ENCODE peak calls at places on chromosomes 1 and 21, in nine cellular contexts. One of them, this sample, is unnamed.

GRCh38 chr21:39348040-39348354 is 891 bp downstream of the HMGN1 start:
- DNase-seq in C1 segment of cervical spinal cord: no peak
- DNase-seq in NCI-H524: peak
- DNase-seq in activated naive CD4-positive, alpha-beta T cell treated with anti-CD3 and anti-CD28 coated beads, Interleukin-2, amount 50 U/mL, for 16 hours: no peak
- DNase-seq in activated CD4-positive, alpha-beta T cell treated with anti-CD3 and anti-CD28 coated beads, Interleukin-2, amount 10 ng/mL, durations not matched to agents 7 days and 5 days: no peak
- DNase-seq in stimulated activated CD4-positive, alpha-beta T cell treated with anti-CD3 and anti-CD28 coated beads, Interleukin-4, amount 100 ng/mL, for 1 hour: no peak
- DNase-seq in A172: peak
- DNase-seq in esophagus muscularis mucosa: no peak
- DNase-seq in T-helper 1 cell: no peak
- DNase-seq in this sample: no peak

GRCh38 chr1:92485374-92486250 is 1.1 kb downstream of the GFI1 start:
- DNase-seq in C1 segment of cervical spinal cord: no peak
- DNase-seq in activated naive CD4-positive, alpha-beta T cell treated with anti-CD3 and anti-CD28 coated beads, Interleukin-2, amount 50 U/mL, for 16 hours: peak
- DNase-seq in NCI-H524: peak
- DNase-seq in activated CD4-positive, alpha-beta T cell treated with anti-CD3 and anti-CD28 coated beads, Interleukin-2, amount 10 ng/mL, durations not matched to agents 7 days and 5 days: peak
- DNase-seq in A172: no peak
- DNase-seq in stimulated activated CD4-positive, alpha-beta T cell treated with anti-CD3 and anti-CD28 coated beads, Interleukin-4, amount 100 ng/mL, for 1 hour: peak
- DNase-seq in esophagus muscularis mucosa: no peak
- DNase-seq in T-helper 1 cell: peak
- DNase-seq in this sample: no peak

GRCh38 chr1:181033128-181033798 is 520 bp upstream of the MR1 start:
- DNase-seq in T-helper 1 cell: peak
- DNase-seq in stimulated activated CD4-positive, alpha-beta T cell treated with anti-CD3 and anti-CD28 coated beads, Interleukin-4, amount 100 ng/mL, for 1 hour: peak
- DNase-seq in A172: no peak
- DNase-seq in NCI-H524: no peak
- DNase-seq in activated naive CD4-positive, alpha-beta T cell treated with anti-CD3 and anti-CD28 coated beads, Interleukin-2, amount 50 U/mL, for 16 hours: no peak
- DNase-seq in esophagus muscularis mucosa: no peak
- DNase-seq in C1 segment of cervical spinal cord: no peak
- DNase-seq in activated CD4-positive, alpha-beta T cell treated with anti-CD3 and anti-CD28 coated beads, Interleukin-2, amount 10 ng/mL, durations not matched to agents 7 days and 5 days: peak
- DNase-seq in this sample: no peak

GRCh38 chr1:153985341-153985912 is 712 bp downstream of the RAB13 start:
- DNase-seq in T-helper 1 cell: no peak
- DNase-seq in C1 segment of cervical spinal cord: no peak
- DNase-seq in A172: peak
- DNase-seq in stimulated activated CD4-positive, alpha-beta T cell treated with anti-CD3 and anti-CD28 coated beads, Interleukin-4, amount 100 ng/mL, for 1 hour: peak
- DNase-seq in esophagus muscularis mucosa: no peak
- DNase-seq in NCI-H524: no peak
- DNase-seq in activated CD4-positive, alpha-beta T cell treated with anti-CD3 and anti-CD28 coated beads, Interleukin-2, amount 10 ng/mL, durations not matched to agents 7 days and 5 days: no peak
- DNase-seq in activated naive CD4-positive, alpha-beta T cell treated with anti-CD3 and anti-CD28 coated beads, Interleukin-2, amount 50 U/mL, for 16 hours: peak
- DNase-seq in this sample: peak

GRCh38 chr1:187091666-187092065 is 262.9 kb downstream of the PLA2G4A start:
- DNase-seq in T-helper 1 cell: no peak
- DNase-seq in A172: peak
- DNase-seq in activated CD4-positive, alpha-beta T cell treated with anti-CD3 and anti-CD28 coated beads, Interleukin-2, amount 10 ng/mL, durations not matched to agents 7 days and 5 days: no peak
- DNase-seq in esophagus muscularis mucosa: no peak
- DNase-seq in NCI-H524: no peak
- DNase-seq in C1 segment of cervical spinal cord: no peak
- DNase-seq in activated naive CD4-positive, alpha-beta T cell treated with anti-CD3 and anti-CD28 coated beads, Interleukin-2, amount 50 U/mL, for 16 hours: no peak
- DNase-seq in stimulated activated CD4-positive, alpha-beta T cell treated with anti-CD3 and anti-CD28 coated beads, Interleukin-4, amount 100 ng/mL, for 1 hour: no peak
- DNase-seq in this sample: peak

GRCh38 chr1:212012034-212012740 is 23.2 kb downstream of the INTS7 start:
- DNase-seq in activated naive CD4-positive, alpha-beta T cell treated with anti-CD3 and anti-CD28 coated beads, Interleukin-2, amount 50 U/mL, for 16 hours: peak
- DNase-seq in T-helper 1 cell: peak
- DNase-seq in A172: peak
- DNase-seq in esophagus muscularis mucosa: no peak
- DNase-seq in stimulated activated CD4-positive, alpha-beta T cell treated with anti-CD3 and anti-CD28 coated beads, Interleukin-4, amount 100 ng/mL, for 1 hour: peak
- DNase-seq in NCI-H524: peak
- DNase-seq in activated CD4-positive, alpha-beta T cell treated with anti-CD3 and anti-CD28 coated beads, Interleukin-2, amount 10 ng/mL, durations not matched to agents 7 days and 5 days: peak
- DNase-seq in C1 segment of cervical spinal cord: no peak
- DNase-seq in this sample: peak

GRCh38 chr1:5913078-5913845 is 79.0 kb downstream of the NPHP4 start:
- DNase-seq in T-helper 1 cell: no peak
- DNase-seq in activated naive CD4-positive, alpha-beta T cell treated with anti-CD3 and anti-CD28 coated beads, Interleukin-2, amount 50 U/mL, for 16 hours: no peak
- DNase-seq in NCI-H524: no peak
- DNase-seq in activated CD4-positive, alpha-beta T cell treated with anti-CD3 and anti-CD28 coated beads, Interleukin-2, amount 10 ng/mL, durations not matched to agents 7 days and 5 days: no peak
- DNase-seq in A172: no peak
- DNase-seq in esophagus muscularis mucosa: no peak
- DNase-seq in stimulated activated CD4-positive, alpha-beta T cell treated with anti-CD3 and anti-CD28 coated beads, Interleukin-4, amount 100 ng/mL, for 1 hour: no peak
- DNase-seq in C1 segment of cervical spinal cord: no peak
- DNase-seq in this sample: no peak

GRCh38 chr1:15214507-15214906 is 32.5 kb upstream of the FHAD1 start:
- DNase-seq in esophagus muscularis mucosa: no peak
- DNase-seq in activated naive CD4-positive, alpha-beta T cell treated with anti-CD3 and anti-CD28 coated beads, Interleukin-2, amount 50 U/mL, for 16 hours: no peak
- DNase-seq in T-helper 1 cell: no peak
- DNase-seq in C1 segment of cervical spinal cord: no peak
- DNase-seq in activated CD4-positive, alpha-beta T cell treated with anti-CD3 and anti-CD28 coated beads, Interleukin-2, amount 10 ng/mL, durations not matched to agents 7 days and 5 days: no peak
- DNase-seq in NCI-H524: no peak
- DNase-seq in stimulated activated CD4-positive, alpha-beta T cell treated with anti-CD3 and anti-CD28 coated beads, Interleukin-4, amount 100 ng/mL, for 1 hour: no peak
- DNase-seq in A172: no peak
- DNase-seq in this sample: no peak

GRCh38 chr21:43842742-43843141 is 22.3 kb upstream of the AGPAT3 start:
- DNase-seq in T-helper 1 cell: peak
- DNase-seq in NCI-H524: no peak
- DNase-seq in A172: no peak
- DNase-seq in C1 segment of cervical spinal cord: no peak
- DNase-seq in stimulated activated CD4-positive, alpha-beta T cell treated with anti-CD3 and anti-CD28 coated beads, Interleukin-4, amount 100 ng/mL, for 1 hour: no peak
- DNase-seq in activated CD4-positive, alpha-beta T cell treated with anti-CD3 and anti-CD28 coated beads, Interleukin-2, amount 10 ng/mL, durations not matched to agents 7 days and 5 days: no peak
- DNase-seq in activated naive CD4-positive, alpha-beta T cell treated with anti-CD3 and anti-CD28 coated beads, Interleukin-2, amount 50 U/mL, for 16 hours: no peak
- DNase-seq in esophagus muscularis mucosa: no peak
- DNase-seq in this sample: no peak

GRCh38 chr1:79353224-79353623 is 346.7 kb upstream of the ADGRL4 start:
- DNase-seq in esophagus muscularis mucosa: no peak
- DNase-seq in activated CD4-positive, alpha-beta T cell treated with anti-CD3 and anti-CD28 coated beads, Interleukin-2, amount 10 ng/mL, durations not matched to agents 7 days and 5 days: peak
- DNase-seq in stimulated activated CD4-positive, alpha-beta T cell treated with anti-CD3 and anti-CD28 coated beads, Interleukin-4, amount 100 ng/mL, for 1 hour: no peak
- DNase-seq in C1 segment of cervical spinal cord: no peak
- DNase-seq in T-helper 1 cell: no peak
- DNase-seq in A172: peak
- DNase-seq in NCI-H524: peak
- DNase-seq in activated naive CD4-positive, alpha-beta T cell treated with anti-CD3 and anti-CD28 coated beads, Interleukin-2, amount 50 U/mL, for 16 hours: no peak
- DNase-seq in this sample: peak

GRCh38 chr1:202576816-202577215 is 133.4 kb downstream of the SYT2 start:
- DNase-seq in T-helper 1 cell: no peak
- DNase-seq in A172: no peak
- DNase-seq in NCI-H524: no peak
- DNase-seq in activated CD4-positive, alpha-beta T cell treated with anti-CD3 and anti-CD28 coated beads, Interleukin-2, amount 10 ng/mL, durations not matched to agents 7 days and 5 days: no peak
- DNase-seq in esophagus muscularis mucosa: no peak
- DNase-seq in activated naive CD4-positive, alpha-beta T cell treated with anti-CD3 and anti-CD28 coated beads, Interleukin-2, amount 50 U/mL, for 16 hours: no peak
- DNase-seq in stimulated activated CD4-positive, alpha-beta T cell treated with anti-CD3 and anti-CD28 coated beads, Interleukin-4, amount 100 ng/mL, for 1 hour: no peak
- DNase-seq in C1 segment of cervical spinal cord: no peak
- DNase-seq in this sample: no peak

GRCh38 chr1:192810253-192810880 is 1.5 kb downstream of the RGS2 start:
- DNase-seq in activated naive CD4-positive, alpha-beta T cell treated with anti-CD3 and anti-CD28 coated beads, Interleukin-2, amount 50 U/mL, for 16 hours: no peak
- DNase-seq in T-helper 1 cell: no peak
- DNase-seq in esophagus muscularis mucosa: no peak
- DNase-seq in NCI-H524: no peak
- DNase-seq in stimulated activated CD4-positive, alpha-beta T cell treated with anti-CD3 and anti-CD28 coated beads, Interleukin-4, amount 100 ng/mL, for 1 hour: no peak
- DNase-seq in A172: no peak
- DNase-seq in activated CD4-positive, alpha-beta T cell treated with anti-CD3 and anti-CD28 coated beads, Interleukin-2, amount 10 ng/mL, durations not matched to agents 7 days and 5 days: no peak
- DNase-seq in C1 segment of cervical spinal cord: no peak
- DNase-seq in this sample: no peak

GRCh38 chr1:119139393-119139792 is 1.1 kb downstream of the WARS2 start:
- DNase-seq in NCI-H524: peak
- DNase-seq in esophagus muscularis mucosa: no peak
- DNase-seq in stimulated activated CD4-positive, alpha-beta T cell treated with anti-CD3 and anti-CD28 coated beads, Interleukin-4, amount 100 ng/mL, for 1 hour: no peak
- DNase-seq in C1 segment of cervical spinal cord: no peak
- DNase-seq in T-helper 1 cell: peak
- DNase-seq in A172: no peak
- DNase-seq in activated naive CD4-positive, alpha-beta T cell treated with anti-CD3 and anti-CD28 coated beads, Interleukin-2, amount 50 U/mL, for 16 hours: no peak
- DNase-seq in activated CD4-positive, alpha-beta T cell treated with anti-CD3 and anti-CD28 coated beads, Interleukin-2, amount 10 ng/mL, durations not matched to agents 7 days and 5 days: no peak
- DNase-seq in this sample: no peak

GRCh38 chr1:8281843-8282509 is 35.9 kb upstream of the SLC45A1 start:
- DNase-seq in T-helper 1 cell: no peak
- DNase-seq in stimulated activated CD4-positive, alpha-beta T cell treated with anti-CD3 and anti-CD28 coated beads, Interleukin-4, amount 100 ng/mL, for 1 hour: no peak
- DNase-seq in esophagus muscularis mucosa: no peak
- DNase-seq in activated naive CD4-positive, alpha-beta T cell treated with anti-CD3 and anti-CD28 coated beads, Interleukin-2, amount 50 U/mL, for 16 hours: no peak
- DNase-seq in C1 segment of cervical spinal cord: no peak
- DNase-seq in NCI-H524: no peak
- DNase-seq in A172: no peak
- DNase-seq in activated CD4-positive, alpha-beta T cell treated with anti-CD3 and anti-CD28 coated beads, Interleukin-2, amount 10 ng/mL, durations not matched to agents 7 days and 5 days: no peak
- DNase-seq in this sample: no peak

GRCh38 chr1:27568247-27569087 is 35.5 kb downstream of the AHDC1 start:
- DNase-seq in activated naive CD4-positive, alpha-beta T cell treated with anti-CD3 and anti-CD28 coated beads, Interleukin-2, amount 50 U/mL, for 16 hours: peak
- DNase-seq in stimulated activated CD4-positive, alpha-beta T cell treated with anti-CD3 and anti-CD28 coated beads, Interleukin-4, amount 100 ng/mL, for 1 hour: peak
- DNase-seq in NCI-H524: peak
- DNase-seq in T-helper 1 cell: peak
- DNase-seq in activated CD4-positive, alpha-beta T cell treated with anti-CD3 and anti-CD28 coated beads, Interleukin-2, amount 10 ng/mL, durations not matched to agents 7 days and 5 days: peak
- DNase-seq in C1 segment of cervical spinal cord: no peak
- DNase-seq in esophagus muscularis mucosa: peak
- DNase-seq in A172: peak
- DNase-seq in this sample: peak

GRCh38 chr1:156458181-156458503 is 42.4 kb downstream of the MEF2D start:
- DNase-seq in T-helper 1 cell: no peak
- DNase-seq in A172: peak
- DNase-seq in activated CD4-positive, alpha-beta T cell treated with anti-CD3 and anti-CD28 coated beads, Interleukin-2, amount 10 ng/mL, durations not matched to agents 7 days and 5 days: no peak
- DNase-seq in activated naive CD4-positive, alpha-beta T cell treated with anti-CD3 and anti-CD28 coated beads, Interleukin-2, amount 50 U/mL, for 16 hours: no peak
- DNase-seq in C1 segment of cervical spinal cord: no peak
- DNase-seq in NCI-H524: no peak
- DNase-seq in esophagus muscularis mucosa: no peak
- DNase-seq in stimulated activated CD4-positive, alpha-beta T cell treated with anti-CD3 and anti-CD28 coated beads, Interleukin-4, amount 100 ng/mL, for 1 hour: no peak
- DNase-seq in this sample: peak

GRCh38 chr1:116902027-116902426 is 7.7 kb upstream of the PTGFRN start:
- DNase-seq in NCI-H524: no peak
- DNase-seq in stimulated activated CD4-positive, alpha-beta T cell treated with anti-CD3 and anti-CD28 coated beads, Interleukin-4, amount 100 ng/mL, for 1 hour: no peak
- DNase-seq in activated CD4-positive, alpha-beta T cell treated with anti-CD3 and anti-CD28 coated beads, Interleukin-2, amount 10 ng/mL, durations not matched to agents 7 days and 5 days: no peak
- DNase-seq in C1 segment of cervical spinal cord: no peak
- DNase-seq in A172: no peak
- DNase-seq in esophagus muscularis mucosa: no peak
- DNase-seq in activated naive CD4-positive, alpha-beta T cell treated with anti-CD3 and anti-CD28 coated beads, Interleukin-2, amount 50 U/mL, for 16 hours: no peak
- DNase-seq in T-helper 1 cell: no peak
- DNase-seq in this sample: no peak

GRCh38 chr1:91827094-91828006 is 58.6 kb downstream of the TGFBR3 start:
- DNase-seq in esophagus muscularis mucosa: peak
- DNase-seq in activated naive CD4-positive, alpha-beta T cell treated with anti-CD3 and anti-CD28 coated beads, Interleukin-2, amount 50 U/mL, for 16 hours: no peak
- DNase-seq in stimulated activated CD4-positive, alpha-beta T cell treated with anti-CD3 and anti-CD28 coated beads, Interleukin-4, amount 100 ng/mL, for 1 hour: no peak
- DNase-seq in activated CD4-positive, alpha-beta T cell treated with anti-CD3 and anti-CD28 coated beads, Interleukin-2, amount 10 ng/mL, durations not matched to agents 7 days and 5 days: no peak
- DNase-seq in NCI-H524: no peak
- DNase-seq in T-helper 1 cell: no peak
- DNase-seq in A172: no peak
- DNase-seq in C1 segment of cervical spinal cord: no peak
- DNase-seq in this sample: peak

GRCh38 chr1:228336308-228337030 is 70.2 kb downstream of the TRIM11 start:
- DNase-seq in activated CD4-positive, alpha-beta T cell treated with anti-CD3 and anti-CD28 coated beads, Interleukin-2, amount 10 ng/mL, durations not matched to agents 7 days and 5 days: no peak
- DNase-seq in A172: peak
- DNase-seq in C1 segment of cervical spinal cord: no peak
- DNase-seq in NCI-H524: no peak
- DNase-seq in T-helper 1 cell: no peak
- DNase-seq in stimulated activated CD4-positive, alpha-beta T cell treated with anti-CD3 and anti-CD28 coated beads, Interleukin-4, amount 100 ng/mL, for 1 hour: no peak
- DNase-seq in esophagus muscularis mucosa: no peak
- DNase-seq in activated naive CD4-positive, alpha-beta T cell treated with anti-CD3 and anti-CD28 coated beads, Interleukin-2, amount 50 U/mL, for 16 hours: no peak
- DNase-seq in this sample: no peak

GRCh38 chr1:179807291-179807690 is 64.2 kb downstream of the FAM163A start:
- DNase-seq in activated naive CD4-positive, alpha-beta T cell treated with anti-CD3 and anti-CD28 coated beads, Interleukin-2, amount 50 U/mL, for 16 hours: no peak
- DNase-seq in A172: no peak
- DNase-seq in C1 segment of cervical spinal cord: no peak
- DNase-seq in NCI-H524: no peak
- DNase-seq in stimulated activated CD4-positive, alpha-beta T cell treated with anti-CD3 and anti-CD28 coated beads, Interleukin-4, amount 100 ng/mL, for 1 hour: no peak
- DNase-seq in T-helper 1 cell: no peak
- DNase-seq in esophagus muscularis mucosa: no peak
- DNase-seq in activated CD4-positive, alpha-beta T cell treated with anti-CD3 and anti-CD28 coated beads, Interleukin-2, amount 10 ng/mL, durations not matched to agents 7 days and 5 days: no peak
- DNase-seq in this sample: no peak

GRCh38 chr1:192462630-192463029 is 112.9 kb upstream of the RGS1 start:
- DNase-seq in C1 segment of cervical spinal cord: no peak
- DNase-seq in A172: no peak
- DNase-seq in stimulated activated CD4-positive, alpha-beta T cell treated with anti-CD3 and anti-CD28 coated beads, Interleukin-4, amount 100 ng/mL, for 1 hour: no peak
- DNase-seq in T-helper 1 cell: no peak
- DNase-seq in activated naive CD4-positive, alpha-beta T cell treated with anti-CD3 and anti-CD28 coated beads, Interleukin-2, amount 50 U/mL, for 16 hours: no peak
- DNase-seq in esophagus muscularis mucosa: no peak
- DNase-seq in NCI-H524: peak
- DNase-seq in activated CD4-positive, alpha-beta T cell treated with anti-CD3 and anti-CD28 coated beads, Interleukin-2, amount 10 ng/mL, durations not matched to agents 7 days and 5 days: no peak
- DNase-seq in this sample: no peak

GRCh38 chr1:32774950-32775634 is 42.1 kb downstream of the YARS1 start:
- DNase-seq in T-helper 1 cell: no peak
- DNase-seq in C1 segment of cervical spinal cord: no peak
- DNase-seq in esophagus muscularis mucosa: no peak
- DNase-seq in activated naive CD4-positive, alpha-beta T cell treated with anti-CD3 and anti-CD28 coated beads, Interleukin-2, amount 50 U/mL, for 16 hours: no peak
- DNase-seq in activated CD4-positive, alpha-beta T cell treated with anti-CD3 and anti-CD28 coated beads, Interleukin-2, amount 10 ng/mL, durations not matched to agents 7 days and 5 days: no peak
- DNase-seq in A172: peak
- DNase-seq in stimulated activated CD4-positive, alpha-beta T cell treated with anti-CD3 and anti-CD28 coated beads, Interleukin-4, amount 100 ng/mL, for 1 hour: no peak
- DNase-seq in NCI-H524: no peak
- DNase-seq in this sample: peak

GRCh38 chr21:44399955-44400790 is 46.8 kb downstream of the TRPM2 start:
- DNase-seq in T-helper 1 cell: no peak
- DNase-seq in stimulated activated CD4-positive, alpha-beta T cell treated with anti-CD3 and anti-CD28 coated beads, Interleukin-4, amount 100 ng/mL, for 1 hour: no peak
- DNase-seq in NCI-H524: no peak
- DNase-seq in activated CD4-positive, alpha-beta T cell treated with anti-CD3 and anti-CD28 coated beads, Interleukin-2, amount 10 ng/mL, durations not matched to agents 7 days and 5 days: no peak
- DNase-seq in C1 segment of cervical spinal cord: no peak
- DNase-seq in activated naive CD4-positive, alpha-beta T cell treated with anti-CD3 and anti-CD28 coated beads, Interleukin-2, amount 50 U/mL, for 16 hours: no peak
- DNase-seq in esophagus muscularis mucosa: no peak
- DNase-seq in A172: no peak
- DNase-seq in this sample: no peak

GRCh38 chr1:24373044-24373443 is 40.5 kb downstream of the STPG1 start:
- DNase-seq in esophagus muscularis mucosa: no peak
- DNase-seq in NCI-H524: no peak
- DNase-seq in activated naive CD4-positive, alpha-beta T cell treated with anti-CD3 and anti-CD28 coated beads, Interleukin-2, amount 50 U/mL, for 16 hours: no peak
- DNase-seq in T-helper 1 cell: no peak
- DNase-seq in activated CD4-positive, alpha-beta T cell treated with anti-CD3 and anti-CD28 coated beads, Interleukin-2, amount 10 ng/mL, durations not matched to agents 7 days and 5 days: no peak
- DNase-seq in C1 segment of cervical spinal cord: no peak
- DNase-seq in stimulated activated CD4-positive, alpha-beta T cell treated with anti-CD3 and anti-CD28 coated beads, Interleukin-4, amount 100 ng/mL, for 1 hour: no peak
- DNase-seq in A172: no peak
- DNase-seq in this sample: no peak

GRCh38 chr1:113871597-113872113 is at the start of gene PTPN22:
- DNase-seq in stimulated activated CD4-positive, alpha-beta T cell treated with anti-CD3 and anti-CD28 coated beads, Interleukin-4, amount 100 ng/mL, for 1 hour: peak
- DNase-seq in A172: peak
- DNase-seq in activated CD4-positive, alpha-beta T cell treated with anti-CD3 and anti-CD28 coated beads, Interleukin-2, amount 10 ng/mL, durations not matched to agents 7 days and 5 days: peak
- DNase-seq in C1 segment of cervical spinal cord: no peak
- DNase-seq in esophagus muscularis mucosa: no peak
- DNase-seq in NCI-H524: no peak
- DNase-seq in activated naive CD4-positive, alpha-beta T cell treated with anti-CD3 and anti-CD28 coated beads, Interleukin-2, amount 50 U/mL, for 16 hours: peak
- DNase-seq in T-helper 1 cell: peak
- DNase-seq in this sample: peak

GRCh38 chr1:62128765-62129164 is 65.9 kb upstream of the L1TD1 start:
- DNase-seq in activated naive CD4-positive, alpha-beta T cell treated with anti-CD3 and anti-CD28 coated beads, Interleukin-2, amount 50 U/mL, for 16 hours: no peak
- DNase-seq in stimulated activated CD4-positive, alpha-beta T cell treated with anti-CD3 and anti-CD28 coated beads, Interleukin-4, amount 100 ng/mL, for 1 hour: no peak
- DNase-seq in NCI-H524: no peak
- DNase-seq in activated CD4-positive, alpha-beta T cell treated with anti-CD3 and anti-CD28 coated beads, Interleukin-2, amount 10 ng/mL, durations not matched to agents 7 days and 5 days: no peak
- DNase-seq in esophagus muscularis mucosa: no peak
- DNase-seq in T-helper 1 cell: no peak
- DNase-seq in A172: no peak
- DNase-seq in C1 segment of cervical spinal cord: no peak
- DNase-seq in this sample: no peak

GRCh38 chr1:196143602-196144342 is 464.5 kb downstream of the KCNT2 start:
- DNase-seq in T-helper 1 cell: no peak
- DNase-seq in esophagus muscularis mucosa: no peak
- DNase-seq in NCI-H524: peak
- DNase-seq in C1 segment of cervical spinal cord: no peak
- DNase-seq in activated CD4-positive, alpha-beta T cell treated with anti-CD3 and anti-CD28 coated beads, Interleukin-2, amount 10 ng/mL, durations not matched to agents 7 days and 5 days: no peak
- DNase-seq in activated naive CD4-positive, alpha-beta T cell treated with anti-CD3 and anti-CD28 coated beads, Interleukin-2, amount 50 U/mL, for 16 hours: no peak
- DNase-seq in stimulated activated CD4-positive, alpha-beta T cell treated with anti-CD3 and anti-CD28 coated beads, Interleukin-4, amount 100 ng/mL, for 1 hour: no peak
- DNase-seq in A172: no peak
- DNase-seq in this sample: no peak

GRCh38 chr1:226908913-226909312 is 31.2 kb upstream of the COQ8A start:
- DNase-seq in activated naive CD4-positive, alpha-beta T cell treated with anti-CD3 and anti-CD28 coated beads, Interleukin-2, amount 50 U/mL, for 16 hours: no peak
- DNase-seq in T-helper 1 cell: no peak
- DNase-seq in activated CD4-positive, alpha-beta T cell treated with anti-CD3 and anti-CD28 coated beads, Interleukin-2, amount 10 ng/mL, durations not matched to agents 7 days and 5 days: no peak
- DNase-seq in esophagus muscularis mucosa: no peak
- DNase-seq in A172: no peak
- DNase-seq in stimulated activated CD4-positive, alpha-beta T cell treated with anti-CD3 and anti-CD28 coated beads, Interleukin-4, amount 100 ng/mL, for 1 hour: no peak
- DNase-seq in C1 segment of cervical spinal cord: no peak
- DNase-seq in NCI-H524: no peak
- DNase-seq in this sample: no peak